ENCODE peak calls at places on chromosomes 2 and 18, in seven cellular contexts. One of them, this sample, is unnamed.

GRCh38 chr2:213284105-213285090 is at the start of gene SPAG16:
- DNase-seq in NCI-H774: peak
- DNase-seq in effector CD4-positive, alpha-beta T cell: peak
- DNase-seq in retinal pigment epithelial cell: peak
- DNase-seq in mucosa of descending colon: peak
- DNase-seq in stimulated activated CD8-positive, alpha-beta memory T cell treated with anti-CD3 and anti-CD28 coated beads, Interleukin-4, amount 100 ng/mL, for 24 hours: peak
- DNase-seq in amygdala: peak
- DNase-seq in this sample: peak

GRCh38 chr2:65630643-65631042 is 198.2 kb upstream of the SPRED2 start:
- DNase-seq in NCI-H774: no peak
- DNase-seq in effector CD4-positive, alpha-beta T cell: no peak
- DNase-seq in retinal pigment epithelial cell: no peak
- DNase-seq in mucosa of descending colon: no peak
- DNase-seq in stimulated activated CD8-positive, alpha-beta memory T cell treated with anti-CD3 and anti-CD28 coated beads, Interleukin-4, amount 100 ng/mL, for 24 hours: no peak
- DNase-seq in amygdala: no peak
- DNase-seq in this sample: no peak

GRCh38 chr2:54940723-54941122 is 109.5 kb downstream of the RTN4 start:
- DNase-seq in NCI-H774: no peak
- DNase-seq in effector CD4-positive, alpha-beta T cell: no peak
- DNase-seq in retinal pigment epithelial cell: no peak
- DNase-seq in mucosa of descending colon: no peak
- DNase-seq in stimulated activated CD8-positive, alpha-beta memory T cell treated with anti-CD3 and anti-CD28 coated beads, Interleukin-4, amount 100 ng/mL, for 24 hours: no peak
- DNase-seq in amygdala: no peak
- DNase-seq in this sample: no peak

GRCh38 chr2:11128258-11128951 is 26.9 kb upstream of the SLC66A3 start:
- DNase-seq in NCI-H774: no peak
- DNase-seq in effector CD4-positive, alpha-beta T cell: no peak
- DNase-seq in retinal pigment epithelial cell: no peak
- DNase-seq in mucosa of descending colon: no peak
- DNase-seq in stimulated activated CD8-positive, alpha-beta memory T cell treated with anti-CD3 and anti-CD28 coated beads, Interleukin-4, amount 100 ng/mL, for 24 hours: no peak
- DNase-seq in amygdala: no peak
- DNase-seq in this sample: no peak

GRCh38 chr2:12675352-12675795 is 41.4 kb upstream of the TRIB2 start:
- DNase-seq in NCI-H774: no peak
- DNase-seq in effector CD4-positive, alpha-beta T cell: no peak
- DNase-seq in retinal pigment epithelial cell: no peak
- DNase-seq in mucosa of descending colon: no peak
- DNase-seq in stimulated activated CD8-positive, alpha-beta memory T cell treated with anti-CD3 and anti-CD28 coated beads, Interleukin-4, amount 100 ng/mL, for 24 hours: no peak
- DNase-seq in amygdala: no peak
- DNase-seq in this sample: no peak

GRCh38 chr2:102236132-102236531 is 49.3 kb downstream of the IL1RL2 start:
- DNase-seq in NCI-H774: no peak
- DNase-seq in effector CD4-positive, alpha-beta T cell: no peak
- DNase-seq in retinal pigment epithelial cell: no peak
- DNase-seq in mucosa of descending colon: no peak
- DNase-seq in stimulated activated CD8-positive, alpha-beta memory T cell treated with anti-CD3 and anti-CD28 coated beads, Interleukin-4, amount 100 ng/mL, for 24 hours: no peak
- DNase-seq in amygdala: no peak
- DNase-seq in this sample: no peak

GRCh38 chr2:101696272-101697123 is 1.0 kb upstream of the MAP4K4 start:
- DNase-seq in NCI-H774: no peak
- DNase-seq in effector CD4-positive, alpha-beta T cell: no peak
- DNase-seq in retinal pigment epithelial cell: no peak
- DNase-seq in mucosa of descending colon: peak
- DNase-seq in stimulated activated CD8-positive, alpha-beta memory T cell treated with anti-CD3 and anti-CD28 coated beads, Interleukin-4, amount 100 ng/mL, for 24 hours: no peak
- DNase-seq in amygdala: peak
- DNase-seq in this sample: no peak

GRCh38 chr2:144201126-144201525 is 318.8 kb downstream of the ZEB2 start:
- DNase-seq in NCI-H774: no peak
- DNase-seq in effector CD4-positive, alpha-beta T cell: no peak
- DNase-seq in retinal pigment epithelial cell: no peak
- DNase-seq in mucosa of descending colon: no peak
- DNase-seq in stimulated activated CD8-positive, alpha-beta memory T cell treated with anti-CD3 and anti-CD28 coated beads, Interleukin-4, amount 100 ng/mL, for 24 hours: no peak
- DNase-seq in amygdala: no peak
- DNase-seq in this sample: no peak

GRCh38 chr2:232979871-232980461 is 33.1 kb downstream of the NGEF start:
- DNase-seq in NCI-H774: peak
- DNase-seq in effector CD4-positive, alpha-beta T cell: no peak
- DNase-seq in retinal pigment epithelial cell: no peak
- DNase-seq in mucosa of descending colon: peak
- DNase-seq in stimulated activated CD8-positive, alpha-beta memory T cell treated with anti-CD3 and anti-CD28 coated beads, Interleukin-4, amount 100 ng/mL, for 24 hours: no peak
- DNase-seq in amygdala: no peak
- DNase-seq in this sample: no peak

GRCh38 chr2:137689549-137689948 is 274.7 kb upstream of the HNMT start:
- DNase-seq in NCI-H774: no peak
- DNase-seq in effector CD4-positive, alpha-beta T cell: no peak
- DNase-seq in retinal pigment epithelial cell: peak
- DNase-seq in mucosa of descending colon: no peak
- DNase-seq in stimulated activated CD8-positive, alpha-beta memory T cell treated with anti-CD3 and anti-CD28 coated beads, Interleukin-4, amount 100 ng/mL, for 24 hours: no peak
- DNase-seq in amygdala: no peak
- DNase-seq in this sample: no peak

GRCh38 chr2:226031078-226031937 is 631.8 kb downstream of the NYAP2 start:
- DNase-seq in NCI-H774: peak
- DNase-seq in effector CD4-positive, alpha-beta T cell: no peak
- DNase-seq in retinal pigment epithelial cell: peak
- DNase-seq in mucosa of descending colon: peak
- DNase-seq in stimulated activated CD8-positive, alpha-beta memory T cell treated with anti-CD3 and anti-CD28 coated beads, Interleukin-4, amount 100 ng/mL, for 24 hours: peak
- DNase-seq in amygdala: peak
- DNase-seq in this sample: no peak

GRCh38 chr18:10418836-10419235 is 35.6 kb upstream of the APCDD1 start:
- DNase-seq in NCI-H774: no peak
- DNase-seq in effector CD4-positive, alpha-beta T cell: no peak
- DNase-seq in retinal pigment epithelial cell: no peak
- DNase-seq in mucosa of descending colon: no peak
- DNase-seq in stimulated activated CD8-positive, alpha-beta memory T cell treated with anti-CD3 and anti-CD28 coated beads, Interleukin-4, amount 100 ng/mL, for 24 hours: no peak
- DNase-seq in amygdala: no peak
- DNase-seq in this sample: no peak

GRCh38 chr2:3253913-3254437 is 123.6 kb downstream of the EIPR1 start:
- DNase-seq in NCI-H774: no peak
- DNase-seq in effector CD4-positive, alpha-beta T cell: no peak
- DNase-seq in retinal pigment epithelial cell: no peak
- DNase-seq in mucosa of descending colon: no peak
- DNase-seq in stimulated activated CD8-positive, alpha-beta memory T cell treated with anti-CD3 and anti-CD28 coated beads, Interleukin-4, amount 100 ng/mL, for 24 hours: no peak
- DNase-seq in amygdala: no peak
- DNase-seq in this sample: no peak

GRCh38 chr18:45068563-45069191 is 388.0 kb downstream of the SETBP1 start:
- DNase-seq in NCI-H774: no peak
- DNase-seq in effector CD4-positive, alpha-beta T cell: no peak
- DNase-seq in retinal pigment epithelial cell: no peak
- DNase-seq in mucosa of descending colon: no peak
- DNase-seq in stimulated activated CD8-positive, alpha-beta memory T cell treated with anti-CD3 and anti-CD28 coated beads, Interleukin-4, amount 100 ng/mL, for 24 hours: no peak
- DNase-seq in amygdala: no peak
- DNase-seq in this sample: no peak

GRCh38 chr2:32865399-32866068 is 81.2 kb upstream of the LTBP1 start:
- DNase-seq in NCI-H774: no peak
- DNase-seq in effector CD4-positive, alpha-beta T cell: no peak
- DNase-seq in retinal pigment epithelial cell: peak
- DNase-seq in mucosa of descending colon: no peak
- DNase-seq in stimulated activated CD8-positive, alpha-beta memory T cell treated with anti-CD3 and anti-CD28 coated beads, Interleukin-4, amount 100 ng/mL, for 24 hours: no peak
- DNase-seq in amygdala: no peak
- DNase-seq in this sample: no peak

GRCh38 chr2:97747285-97747684 is 33.9 kb downstream of the ZAP70 start:
- DNase-seq in NCI-H774: no peak
- DNase-seq in effector CD4-positive, alpha-beta T cell: no peak
- DNase-seq in retinal pigment epithelial cell: no peak
- DNase-seq in mucosa of descending colon: no peak
- DNase-seq in stimulated activated CD8-positive, alpha-beta memory T cell treated with anti-CD3 and anti-CD28 coated beads, Interleukin-4, amount 100 ng/mL, for 24 hours: no peak
- DNase-seq in amygdala: no peak
- DNase-seq in this sample: no peak

GRCh38 chr18:3453540-3454364 is 3.8 kb downstream of the TGIF1 start:
- DNase-seq in NCI-H774: no peak
- DNase-seq in effector CD4-positive, alpha-beta T cell: peak
- DNase-seq in retinal pigment epithelial cell: no peak
- DNase-seq in mucosa of descending colon: peak
- DNase-seq in stimulated activated CD8-positive, alpha-beta memory T cell treated with anti-CD3 and anti-CD28 coated beads, Interleukin-4, amount 100 ng/mL, for 24 hours: no peak
- DNase-seq in amygdala: no peak
- DNase-seq in this sample: no peak

GRCh38 chr2:20221169-20221938 is 3.6 kb downstream of the SDC1 start:
- DNase-seq in NCI-H774: no peak
- DNase-seq in effector CD4-positive, alpha-beta T cell: no peak
- DNase-seq in retinal pigment epithelial cell: no peak
- DNase-seq in mucosa of descending colon: peak
- DNase-seq in stimulated activated CD8-positive, alpha-beta memory T cell treated with anti-CD3 and anti-CD28 coated beads, Interleukin-4, amount 100 ng/mL, for 24 hours: no peak
- DNase-seq in amygdala: no peak
- DNase-seq in this sample: no peak

GRCh38 chr2:36965751-36966369 is 476 bp downstream of the STRN start:
- DNase-seq in NCI-H774: no peak
- DNase-seq in effector CD4-positive, alpha-beta T cell: peak
- DNase-seq in retinal pigment epithelial cell: no peak
- DNase-seq in mucosa of descending colon: no peak
- DNase-seq in stimulated activated CD8-positive, alpha-beta memory T cell treated with anti-CD3 and anti-CD28 coated beads, Interleukin-4, amount 100 ng/mL, for 24 hours: no peak
- DNase-seq in amygdala: no peak
- DNase-seq in this sample: peak

GRCh38 chr2:180130403-180130802 is 123.3 kb upstream of the CWC22 start:
- DNase-seq in NCI-H774: no peak
- DNase-seq in effector CD4-positive, alpha-beta T cell: no peak
- DNase-seq in retinal pigment epithelial cell: no peak
- DNase-seq in mucosa of descending colon: no peak
- DNase-seq in stimulated activated CD8-positive, alpha-beta memory T cell treated with anti-CD3 and anti-CD28 coated beads, Interleukin-4, amount 100 ng/mL, for 24 hours: no peak
- DNase-seq in amygdala: no peak
- DNase-seq in this sample: no peak

GRCh38 chr2:36473230-36473629 is 117.7 kb downstream of the CRIM1 start:
- DNase-seq in NCI-H774: no peak
- DNase-seq in effector CD4-positive, alpha-beta T cell: no peak
- DNase-seq in retinal pigment epithelial cell: no peak
- DNase-seq in mucosa of descending colon: no peak
- DNase-seq in stimulated activated CD8-positive, alpha-beta memory T cell treated with anti-CD3 and anti-CD28 coated beads, Interleukin-4, amount 100 ng/mL, for 24 hours: no peak
- DNase-seq in amygdala: no peak
- DNase-seq in this sample: no peak

GRCh38 chr2:235217814-235218213 is 266.0 kb downstream of the SH3BP4 start:
- DNase-seq in NCI-H774: no peak
- DNase-seq in effector CD4-positive, alpha-beta T cell: no peak
- DNase-seq in retinal pigment epithelial cell: no peak
- DNase-seq in mucosa of descending colon: no peak
- DNase-seq in stimulated activated CD8-positive, alpha-beta memory T cell treated with anti-CD3 and anti-CD28 coated beads, Interleukin-4, amount 100 ng/mL, for 24 hours: no peak
- DNase-seq in amygdala: no peak
- DNase-seq in this sample: no peak

GRCh38 chr2:100606740-100607343 is 44.0 kb downstream of the PDCL3 start:
- DNase-seq in NCI-H774: peak
- DNase-seq in effector CD4-positive, alpha-beta T cell: no peak
- DNase-seq in retinal pigment epithelial cell: no peak
- DNase-seq in mucosa of descending colon: no peak
- DNase-seq in stimulated activated CD8-positive, alpha-beta memory T cell treated with anti-CD3 and anti-CD28 coated beads, Interleukin-4, amount 100 ng/mL, for 24 hours: no peak
- DNase-seq in amygdala: peak
- DNase-seq in this sample: no peak

GRCh38 chr2:108449410-108450200 is 599 bp downstream of the GCC2 start:
- DNase-seq in NCI-H774: peak
- DNase-seq in effector CD4-positive, alpha-beta T cell: peak
- DNase-seq in retinal pigment epithelial cell: no peak
- DNase-seq in mucosa of descending colon: peak
- DNase-seq in stimulated activated CD8-positive, alpha-beta memory T cell treated with anti-CD3 and anti-CD28 coated beads, Interleukin-4, amount 100 ng/mL, for 24 hours: no peak
- DNase-seq in amygdala: no peak
- DNase-seq in this sample: no peak

GRCh38 chr18:49811151-49811938 is 2.0 kb downstream of the ACAA2 start:
- DNase-seq in NCI-H774: no peak
- DNase-seq in effector CD4-positive, alpha-beta T cell: no peak
- DNase-seq in retinal pigment epithelial cell: no peak
- DNase-seq in mucosa of descending colon: no peak
- DNase-seq in stimulated activated CD8-positive, alpha-beta memory T cell treated with anti-CD3 and anti-CD28 coated beads, Interleukin-4, amount 100 ng/mL, for 24 hours: no peak
- DNase-seq in amygdala: no peak
- DNase-seq in this sample: no peak

GRCh38 chr2:188403676-188404075 is 112.0 kb downstream of the GULP1 start:
- DNase-seq in NCI-H774: no peak
- DNase-seq in effector CD4-positive, alpha-beta T cell: no peak
- DNase-seq in retinal pigment epithelial cell: no peak
- DNase-seq in mucosa of descending colon: no peak
- DNase-seq in stimulated activated CD8-positive, alpha-beta memory T cell treated with anti-CD3 and anti-CD28 coated beads, Interleukin-4, amount 100 ng/mL, for 24 hours: no peak
- DNase-seq in amygdala: no peak
- DNase-seq in this sample: no peak

GRCh38 chr2:199607914-199608313 is 150.2 kb upstream of the SATB2 start:
- DNase-seq in NCI-H774: no peak
- DNase-seq in effector CD4-positive, alpha-beta T cell: no peak
- DNase-seq in retinal pigment epithelial cell: no peak
- DNase-seq in mucosa of descending colon: no peak
- DNase-seq in stimulated activated CD8-positive, alpha-beta memory T cell treated with anti-CD3 and anti-CD28 coated beads, Interleukin-4, amount 100 ng/mL, for 24 hours: no peak
- DNase-seq in amygdala: no peak
- DNase-seq in this sample: no peak

GRCh38 chr2:37886745-37887144 is 38.3 kb upstream of the RMDN2 start:
- DNase-seq in NCI-H774: no peak
- DNase-seq in effector CD4-positive, alpha-beta T cell: no peak
- DNase-seq in retinal pigment epithelial cell: no peak
- DNase-seq in mucosa of descending colon: no peak
- DNase-seq in stimulated activated CD8-positive, alpha-beta memory T cell treated with anti-CD3 and anti-CD28 coated beads, Interleukin-4, amount 100 ng/mL, for 24 hours: no peak
- DNase-seq in amygdala: no peak
- DNase-seq in this sample: no peak

GRCh38 chr2:29995241-29995640 is 73.9 kb upstream of the ALK start:
- DNase-seq in NCI-H774: no peak
- DNase-seq in effector CD4-positive, alpha-beta T cell: no peak
- DNase-seq in retinal pigment epithelial cell: no peak
- DNase-seq in mucosa of descending colon: no peak
- DNase-seq in stimulated activated CD8-positive, alpha-beta memory T cell treated with anti-CD3 and anti-CD28 coated beads, Interleukin-4, amount 100 ng/mL, for 24 hours: no peak
- DNase-seq in amygdala: no peak
- DNase-seq in this sample: no peak

GRCh38 chr18:75422341-75422910 is 5.1 kb downstream of the SMIM21 start:
- DNase-seq in NCI-H774: no peak
- DNase-seq in effector CD4-positive, alpha-beta T cell: no peak
- DNase-seq in retinal pigment epithelial cell: no peak
- DNase-seq in mucosa of descending colon: no peak
- DNase-seq in stimulated activated CD8-positive, alpha-beta memory T cell treated with anti-CD3 and anti-CD28 coated beads, Interleukin-4, amount 100 ng/mL, for 24 hours: no peak
- DNase-seq in amygdala: no peak
- DNase-seq in this sample: no peak

GRCh38 chr2:71513721-71514120 is 60.4 kb downstream of the DYSF start:
- DNase-seq in NCI-H774: no peak
- DNase-seq in effector CD4-positive, alpha-beta T cell: no peak
- DNase-seq in retinal pigment epithelial cell: no peak
- DNase-seq in mucosa of descending colon: no peak
- DNase-seq in stimulated activated CD8-positive, alpha-beta memory T cell treated with anti-CD3 and anti-CD28 coated beads, Interleukin-4, amount 100 ng/mL, for 24 hours: no peak
- DNase-seq in amygdala: no peak
- DNase-seq in this sample: no peak

GRCh38 chr2:10721344-10722251 is at the start of gene ATP6V1C2:
- DNase-seq in NCI-H774: peak
- DNase-seq in effector CD4-positive, alpha-beta T cell: no peak
- DNase-seq in retinal pigment epithelial cell: no peak
- DNase-seq in mucosa of descending colon: peak
- DNase-seq in stimulated activated CD8-positive, alpha-beta memory T cell treated with anti-CD3 and anti-CD28 coated beads, Interleukin-4, amount 100 ng/mL, for 24 hours: no peak
- DNase-seq in amygdala: no peak
- DNase-seq in this sample: peak

GRCh38 chr2:152847067-152847466 is 128.6 kb downstream of the ARL6IP6 start:
- DNase-seq in NCI-H774: no peak
- DNase-seq in effector CD4-positive, alpha-beta T cell: no peak
- DNase-seq in retinal pigment epithelial cell: peak
- DNase-seq in mucosa of descending colon: no peak
- DNase-seq in stimulated activated CD8-positive, alpha-beta memory T cell treated with anti-CD3 and anti-CD28 coated beads, Interleukin-4, amount 100 ng/mL, for 24 hours: no peak
- DNase-seq in amygdala: no peak
- DNase-seq in this sample: no peak

GRCh38 chr18:36432880-36433279 is 135.4 kb downstream of the FHOD3 start:
- DNase-seq in NCI-H774: no peak
- DNase-seq in effector CD4-positive, alpha-beta T cell: no peak
- DNase-seq in retinal pigment epithelial cell: no peak
- DNase-seq in mucosa of descending colon: no peak
- DNase-seq in stimulated activated CD8-positive, alpha-beta memory T cell treated with anti-CD3 and anti-CD28 coated beads, Interleukin-4, amount 100 ng/mL, for 24 hours: no peak
- DNase-seq in amygdala: no peak
- DNase-seq in this sample: no peak

GRCh38 chr18:79620586-79621165 is 58.9 kb upstream of the CTDP1 start:
- DNase-seq in NCI-H774: no peak
- DNase-seq in effector CD4-positive, alpha-beta T cell: no peak
- DNase-seq in retinal pigment epithelial cell: no peak
- DNase-seq in mucosa of descending colon: no peak
- DNase-seq in stimulated activated CD8-positive, alpha-beta memory T cell treated with anti-CD3 and anti-CD28 coated beads, Interleukin-4, amount 100 ng/mL, for 24 hours: no peak
- DNase-seq in amygdala: no peak
- DNase-seq in this sample: no peak

GRCh38 chr2:109129356-109129920 is 433 bp downstream of the SH3RF3 start:
- DNase-seq in NCI-H774: no peak
- DNase-seq in effector CD4-positive, alpha-beta T cell: no peak
- DNase-seq in retinal pigment epithelial cell: no peak
- DNase-seq in mucosa of descending colon: peak
- DNase-seq in stimulated activated CD8-positive, alpha-beta memory T cell treated with anti-CD3 and anti-CD28 coated beads, Interleukin-4, amount 100 ng/mL, for 24 hours: no peak
- DNase-seq in amygdala: no peak
- DNase-seq in this sample: peak

GRCh38 chr2:72917138-72917874 is at the start of gene EMX1:
- DNase-seq in NCI-H774: peak
- DNase-seq in effector CD4-positive, alpha-beta T cell: no peak
- DNase-seq in retinal pigment epithelial cell: no peak
- DNase-seq in mucosa of descending colon: peak
- DNase-seq in stimulated activated CD8-positive, alpha-beta memory T cell treated with anti-CD3 and anti-CD28 coated beads, Interleukin-4, amount 100 ng/mL, for 24 hours: peak
- DNase-seq in amygdala: no peak
- DNase-seq in this sample: peak

GRCh38 chr2:121186261-121186660 is 98.7 kb downstream of the TFCP2L1 start:
- DNase-seq in NCI-H774: peak
- DNase-seq in effector CD4-positive, alpha-beta T cell: no peak
- DNase-seq in retinal pigment epithelial cell: no peak
- DNase-seq in mucosa of descending colon: no peak
- DNase-seq in stimulated activated CD8-positive, alpha-beta memory T cell treated with anti-CD3 and anti-CD28 coated beads, Interleukin-4, amount 100 ng/mL, for 24 hours: no peak
- DNase-seq in amygdala: no peak
- DNase-seq in this sample: no peak

This sample was measured in activated B cell treated with CpG ODN at 0.5 μM for 24 hours.